ENCODE peak calls at places on chromosome 4, in six cellular contexts. X is spleen, A is HCT116, B is PC-9, D is astrocyte, U is aorta. C is an unnamed sample.

GRCh38 chr4:118968813-118969212 is 80.2 kb downstream of the SYNPO2 start:
- DNase-seq in B (no peak), X (no peak), D (no peak), A (no peak), U (no peak), C (no peak)

GRCh38 chr4:106312997-106313522 is 2.9 kb downstream of the TBCK start:
- DNase-seq in A (no peak), U (no peak), X (no peak), B (no peak), D (peak), C (no peak)

GRCh38 chr4:911221-911751 is 20.8 kb downstream of the GAK start:
- DNase-seq in U (peak), X (peak), D (no peak), B (no peak), A (no peak), C (no peak)

GRCh38 chr4:103994059-103994458 is 274.3 kb upstream of the TACR3 start:
- DNase-seq in X (no peak), A (peak), U (no peak), B (no peak), D (no peak), C (peak)

GRCh38 chr4:155552180-155552579 is 114.5 kb upstream of the GUCY1A1 start:
- DNase-seq in D (peak), U (no peak), X (no peak), A (no peak), B (no peak), C (no peak)

GRCh38 chr4:75343333-75343732 is 170.9 kb downstream of the RCHY1 start:
- DNase-seq in U (no peak), D (no peak), B (no peak), X (no peak), A (no peak), C (no peak)

GRCh38 chr4:188432328-188432727 is 293.1 kb downstream of the TRIML1 start:
- DNase-seq in B (no peak), A (no peak), D (no peak), U (no peak), X (no peak), C (no peak)

GRCh38 chr4:54541426-54542118 is 116.2 kb upstream of the KIT start:
- DNase-seq in B (no peak), D (peak), U (no peak), X (no peak), A (no peak), C (no peak)

GRCh38 chr4:6608758-6609414 is 31.6 kb upstream of the MRFAP1 start:
- DNase-seq in A (no peak), B (no peak), U (no peak), X (no peak), D (no peak), C (no peak)

GRCh38 chr4:90105274-90105673 is 21.9 kb upstream of the CCSER1 start:
- DNase-seq in U (no peak), D (no peak), A (no peak), X (no peak), B (no peak), C (no peak)

GRCh38 chr4:1802151-1802715 is 9.1 kb downstream of the FGFR3 start:
- DNase-seq in D (no peak), X (no peak), U (no peak), A (no peak), B (no peak), C (no peak)

GRCh38 chr4:130563185-130563890 is 1467.4 kb downstream of the C4orf33 start:
- DNase-seq in X (no peak), A (peak), B (no peak), D (peak), U (peak), C (peak)

GRCh38 chr4:98260047-98260578 is 1.1 kb upstream of the RAP1GDS1 start:
- DNase-seq in B (peak), A (peak), U (peak), D (peak), X (no peak), C (no peak)

GRCh38 chr4:89204624-89205023 is 93.3 kb downstream of the TIGD2 start:
- DNase-seq in D (peak), U (no peak), A (no peak), B (no peak), X (no peak), C (no peak)

GRCh38 chr4:53364624-53365023 is 1.2 kb downstream of the SCFD2 start:
- DNase-seq in A (no peak), X (no peak), D (no peak), B (no peak), U (no peak), C (no peak)

GRCh38 chr4:126890994-126891393 is 741.8 kb upstream of the INTU start:
- DNase-seq in A (no peak), B (no peak), X (no peak), U (no peak), D (peak), C (no peak)

GRCh38 chr4:44772340-44772739 is 46.0 kb upstream of the GNPDA2 start:
- DNase-seq in D (no peak), X (no peak), B (no peak), A (no peak), U (no peak), C (no peak)

GRCh38 chr4:153420361-153420760 is 45.8 kb upstream of the TMEM131L start:
- DNase-seq in U (no peak), A (no peak), D (peak), B (no peak), X (no peak), C (no peak)

GRCh38 chr4:4326136-4326535 is 36.1 kb downstream of the ZBTB49 start:
- DNase-seq in A (no peak), B (no peak), U (no peak), D (no peak), X (no peak), C (no peak)

GRCh38 chr4:13151178-13151577 is 333.0 kb downstream of the RAB28 start:
- DNase-seq in U (no peak), D (no peak), X (no peak), B (no peak), A (no peak), C (no peak)

GRCh38 chr4:117085185-117085701 is at the start of gene TRAM1L1:
- DNase-seq in D (peak), A (no peak), U (peak), X (peak), B (no peak), C (peak)

GRCh38 chr4:173684223-173684622 is 154.2 kb upstream of the HAND2 start:
- DNase-seq in X (no peak), A (no peak), B (no peak), U (no peak), D (no peak), C (no peak)

GRCh38 chr4:19739101-19739651 is 512.5 kb upstream of the SLIT2 start:
- DNase-seq in D (peak), U (no peak), B (peak), X (no peak), A (peak), C (no peak)

GRCh38 chr4:184824081-184824775 is 1.5 kb downstream of the ACSL1 start:
- DNase-seq in D (no peak), X (no peak), A (no peak), B (no peak), U (no peak), C (no peak)

GRCh38 chr4:168610911-168611530 is 114.2 kb downstream of the PALLD start:
- DNase-seq in B (no peak), U (no peak), D (no peak), A (no peak), X (no peak), C (no peak)

GRCh38 chr4:108272046-108272445 is 103.3 kb upstream of the LEF1 start:
- DNase-seq in B (no peak), U (no peak), X (no peak), D (no peak), A (no peak), C (no peak)

GRCh38 chr4:85783483-85783882 is 308.5 kb downstream of the ARHGAP24 start:
- DNase-seq in X (no peak), U (no peak), A (no peak), B (no peak), D (peak), C (no peak)

GRCh38 chr4:156294577-156294976 is 340.9 kb upstream of the CTSO start:
- DNase-seq in D (peak), A (peak), U (no peak), B (peak), X (no peak), C (peak)

GRCh38 chr4:7594013-7594412 is 159.3 kb upstream of the PSAPL1 start:
- DNase-seq in D (no peak), A (no peak), X (no peak), U (no peak), B (no peak), C (no peak)

GRCh38 chr4:155787113-155787710 is 28.4 kb downstream of the GUCY1B1 start:
- DNase-seq in X (no peak), U (no peak), B (no peak), D (no peak), A (peak), C (no peak)

GRCh38 chr4:39621582-39621981 is 17.1 kb downstream of the SMIM14 start:
- DNase-seq in A (peak), U (peak), X (no peak), B (peak), D (peak), C (no peak)

GRCh38 chr4:73609688-73610087 is 10.5 kb downstream of the RASSF6 start:
- DNase-seq in B (no peak), U (no peak), A (no peak), X (no peak), D (peak), C (no peak)

GRCh38 chr4:78166582-78166981 is 109.5 kb downstream of the FRAS1 start:
- DNase-seq in D (peak), A (no peak), X (no peak), U (no peak), B (no peak), C (no peak)

GRCh38 chr4:91268913-91269312 is 1034.9 kb upstream of the GRID2 start:
- DNase-seq in B (no peak), D (no peak), A (no peak), X (no peak), U (no peak), C (no peak)

GRCh38 chr4:142614621-142615323 is 231.3 kb downstream of the INPP4B start:
- DNase-seq in U (no peak), B (peak), X (no peak), D (peak), A (no peak), C (no peak)

GRCh38 chr4:10116625-10117423 is at the start of gene WDR1:
- DNase-seq in A (peak), X (peak), B (peak), U (peak), D (peak), C (peak)

GRCh38 chr4:7124643-7125442 is 57.0 kb upstream of the GRPEL1 start:
- DNase-seq in U (peak), B (no peak), A (no peak), D (peak), X (no peak), C (no peak)

GRCh38 chr4:110636677-110637407 is 14.0 kb upstream of the PITX2 start:
- DNase-seq in B (no peak), D (peak), X (no peak), U (no peak), A (peak), C (no peak)

GRCh38 chr4:110635155-110635479 is 12.2 kb upstream of the PITX2 start:
- DNase-seq in U (no peak), A (no peak), X (no peak), D (no peak), B (no peak), C (no peak)

GRCh38 chr4:110637408-110638131 is 14.7 kb upstream of the PITX2 start:
- DNase-seq in D (no peak), B (no peak), U (no peak), X (peak), A (no peak), C (no peak)

GRCh38 chr4:110634320-110635154 is 11.7 kb upstream of the PITX2 start:
- DNase-seq in A (no peak), B (no peak), U (no peak), D (no peak), X (no peak), C (no peak)

DNA sequence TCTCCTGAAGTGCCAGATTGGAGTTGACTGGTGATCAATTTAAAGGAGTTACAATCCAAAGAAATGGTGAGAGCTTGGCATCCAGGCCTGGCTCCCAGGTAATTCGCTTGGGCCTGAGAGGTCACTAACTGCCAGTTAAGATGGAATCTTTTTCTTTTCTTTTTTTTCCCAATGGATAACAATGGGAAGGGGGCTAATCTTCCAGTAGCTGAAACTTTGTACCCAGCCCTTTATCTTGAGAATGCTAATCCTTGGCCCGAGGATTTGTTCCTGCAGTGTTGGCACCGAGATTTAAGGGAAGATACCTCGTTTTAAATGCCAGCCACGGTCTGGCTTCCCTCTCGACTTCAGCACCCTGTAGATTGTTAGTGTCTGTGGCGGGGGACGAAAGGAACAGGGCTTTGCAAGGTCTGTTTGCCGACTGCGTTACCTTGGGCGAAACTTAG is 13.4 kb upstream of the PITX2 start:
- DNase-seq in D (no peak), B (no peak), U (no peak), A (peak), X (no peak), C (no peak)
- H3K27ac ChIP-seq in D (no peak), B (no peak), U (no peak), A (peak), X (no peak), C (no peak)

DNA sequence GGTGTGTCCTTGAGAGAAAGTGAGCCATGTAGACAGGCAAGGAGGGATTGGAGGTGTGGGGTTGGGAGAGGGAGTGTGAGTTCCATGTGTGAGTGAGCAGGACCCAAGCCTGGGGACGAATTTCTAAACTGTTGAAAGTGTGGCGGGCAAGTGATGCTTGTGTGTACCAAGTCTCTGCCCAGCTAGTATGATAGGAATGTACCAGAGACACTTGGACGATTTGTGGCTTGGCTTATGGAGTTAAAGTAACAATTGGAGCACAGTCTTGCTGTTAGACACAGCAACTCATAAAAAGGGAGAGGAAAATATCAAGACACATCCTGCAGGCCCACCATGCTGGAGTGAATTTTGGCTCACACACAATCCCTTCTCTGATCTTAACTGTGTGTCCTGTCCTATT is 8.5 kb downstream of the PTTG2 start:
- DNase-seq in X (no peak), B (no peak), A (no peak), D (no peak), U (no peak), C (no peak)
- H3K27ac ChIP-seq in X (no peak), B (no peak), A (no peak), D (no peak), U (peak), C (no peak)

GRCh38 chr4:52103314-52103713 is 52.2 kb downstream of the SPATA18 start:
- DNase-seq in D (no peak), A (no peak), B (no peak), U (no peak), X (no peak), C (peak)
- H3K27ac ChIP-seq in D (peak), A (no peak), B (no peak), U (no peak), X (no peak), C (no peak)

GRCh38 chr4:48804584-48805301 is 24.7 kb upstream of the FRYL start:
- DNase-seq in A (no peak), X (no peak), B (no peak), D (no peak), U (no peak), C (no peak)
- H3K27ac ChIP-seq in A (no peak), X (peak), B (no peak), D (no peak), U (peak), C (no peak)

DNA sequence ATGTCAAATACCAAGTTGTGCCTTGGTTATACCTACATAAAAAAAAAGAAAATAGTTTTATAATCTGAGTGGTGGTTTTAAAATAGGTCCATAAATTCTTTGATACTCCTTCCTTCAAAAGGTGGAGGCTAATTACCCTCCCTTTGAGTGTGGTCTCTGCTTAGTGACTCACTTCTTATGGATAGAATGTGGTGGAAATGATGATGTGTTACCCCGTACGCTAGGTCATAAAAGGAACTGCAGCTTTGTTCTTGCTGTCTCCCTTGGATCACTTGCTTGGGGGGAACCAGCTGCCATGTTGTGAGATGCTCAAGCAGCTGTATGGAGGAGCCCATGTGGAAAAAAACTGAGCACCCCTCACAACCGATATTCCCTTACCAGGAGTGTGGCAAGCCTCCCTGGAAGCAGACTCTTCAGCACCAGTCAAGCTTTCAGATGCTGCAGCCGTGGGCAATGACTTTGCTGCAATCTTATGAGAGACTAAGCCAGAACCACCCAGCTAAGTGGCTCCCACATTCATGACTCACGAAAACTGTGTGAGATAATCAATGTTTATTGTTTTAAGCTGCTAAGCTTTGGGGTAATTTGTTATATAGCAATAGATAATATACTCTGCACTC is 195.0 kb upstream of the GATB start:
- DNase-seq in A (no peak), U (no peak), D (peak), B (no peak), X (no peak), C (no peak)
- H3K27ac ChIP-seq in A (no peak), U (no peak), D (no peak), B (no peak), X (no peak), C (no peak)

DNA sequence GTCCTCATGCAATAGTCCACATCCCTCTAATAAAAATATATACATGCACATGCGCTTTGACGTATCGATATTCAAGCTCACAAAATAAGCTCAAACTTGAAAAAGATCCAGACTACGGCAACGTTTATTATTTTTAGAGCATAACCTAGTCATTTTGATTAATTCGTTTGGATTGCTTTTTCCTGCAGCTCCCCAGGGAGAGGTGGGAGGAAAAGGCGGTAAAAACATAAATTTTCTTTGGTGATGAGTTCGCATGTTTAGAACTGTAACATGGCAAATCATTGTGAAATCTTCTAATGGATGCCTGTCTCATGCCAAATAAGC is 279.1 kb upstream of the KLF3 start:
- DNase-seq in U (no peak), X (no peak), B (no peak), A (no peak), D (peak), C (no peak)
- H3K27ac ChIP-seq in U (peak), X (no peak), B (no peak), A (no peak), D (no peak), C (no peak)

C was measured in iPS DF 6.9.